ENCODE peak calls at places on chromosomes 5 and 9, in nine cellular contexts. Z is T-helper 17 cell, O is transverse colon, J is NCI-H446, Y is GM12891, A is HTR-8/SVneo, P is T1000, H is right cardiac atrium, G is upper lobe of right lung. N is an unnamed sample.

GRCh38 chr5:55510523-55510880 is 24.3 kb downstream of the PLPP1 start:
- DNase-seq in O (peak; percentile 35), Z (no peak), A (no peak), H (no peak), J (no peak), Y (no peak), P (no peak), G (no peak), N (no peak)

GRCh38 chr5:101897914-101898313 is 398.2 kb downstream of the SLCO4C1 start:
- DNase-seq in O (no peak), Z (no peak), Y (no peak), J (peak; percentile 7), H (no peak), A (no peak), P (no peak), G (no peak), N (no peak)

GRCh38 chr9:69857828-69858227 is 37.2 kb downstream of the CFAP95 start:
- DNase-seq in O (no peak), A (no peak), J (no peak), Y (no peak), H (no peak), Z (no peak), P (no peak), G (no peak), N (no peak)

GRCh38 chr9:69822091-69822750 is 1.6 kb downstream of the CFAP95 start:
- DNase-seq in Y (no peak), A (peak; percentile 10), H (no peak), O (no peak), Z (no peak), G (no peak), J (no peak), P (no peak), N (no peak)

GRCh38 chr5:1747079-1747802 is 52.4 kb downstream of the MRPL36 start:
- DNase-seq in Z (no peak), O (no peak), H (no peak), P (no peak), G (no peak), Y (no peak), J (no peak), A (no peak), N (no peak)

GRCh38 chr5:179973391-179973790 is 65.7 kb upstream of the TBC1D9B start:
- DNase-seq in O (no peak), A (no peak), J (no peak), G (no peak), Y (no peak), H (no peak), Z (no peak), P (no peak), N (no peak)

GRCh38 chr5:40154194-40154593 is 525.5 kb upstream of the PTGER4 start:
- DNase-seq in Z (no peak), P (no peak), H (no peak), O (no peak), A (no peak), J (no peak), Y (no peak), G (no peak), N (no peak)

GRCh38 chr5:54985301-54986268 is at the start of gene ESM1:
- DNase-seq in G (no peak), A (peak; percentile 34), O (no peak), P (peak; percentile 41), Z (no peak), Y (no peak), J (no peak), H (no peak), N (no peak)

GRCh38 chr9:131404581-131404980 is 10.7 kb downstream of the PRRC2B start:
- DNase-seq in J (no peak), H (no peak), A (no peak), Z (no peak), Y (no peak), O (no peak), P (no peak), G (no peak), N (no peak)

GRCh38 chr9:128902351-128903078 is 18.3 kb upstream of the PHYHD1 start:
- DNase-seq in O (peak; percentile 86), Y (peak; percentile 82), P (no peak), A (no peak), Z (peak; percentile 72), J (no peak), H (peak; percentile 83), G (no peak), N (peak; percentile 92)

GRCh38 chr5:134714120-134714519 is 24.2 kb upstream of the CAMLG start:
- DNase-seq in A (no peak), P (no peak), G (no peak), Y (no peak), Z (no peak), H (no peak), J (no peak), O (no peak), N (no peak)

N was measured in Jurkat, Clone E6-1.